ENCODE peak calls at places on chromosomes 2 and 18, in five cellular contexts. N is heart right ventricle, V is cardiac fibroblast, R is psoas muscle, I is pancreas. F is an unnamed sample.

GRCh38 chr2:45871025-45871424 is 219.6 kb downstream of the PRKCE start:
- DNase-seq in N (no peak), V (no peak), R (no peak), I (no peak), F (no peak)

GRCh38 chr2:7986431-7986830 is 695.4 kb upstream of the ID2 start:
- DNase-seq in N (no peak), V (no peak), R (no peak), I (no peak), F (no peak)

GRCh38 chr2:58803192-58803591 is 562.1 kb upstream of the FANCL start:
- DNase-seq in N (no peak), V (no peak), R (no peak), I (no peak), F (no peak)

GRCh38 chr2:189056200-189057106 is 82.3 kb downstream of the COL3A1 start:
- DNase-seq in N (no peak), V (no peak), R (no peak), I (no peak), F (peak; percentile 12)

GRCh38 chr18:32480581-32480980 is 9.9 kb upstream of the GAREM1 start:
- DNase-seq in N (no peak), V (peak; percentile 6), R (no peak), I (no peak), F (no peak)

GRCh38 chr18:47795448-47795843 is 135.0 kb downstream of the SMAD2 start:
- DNase-seq in N (peak; percentile 13), V (peak; percentile 18), R (no peak), I (no peak), F (peak; percentile 63)

GRCh38 chr18:48392266-48392665 is 16.9 kb downstream of the ZBTB7C start:
- DNase-seq in N (no peak), V (no peak), R (no peak), I (no peak), F (no peak)

GRCh38 chr2:134773372-134774073 is 54.7 kb upstream of the TMEM163 start:
- DNase-seq in N (no peak), V (peak; percentile 18), R (no peak), I (peak; percentile 85), F (peak; percentile 26)

GRCh38 chr2:788227-789032 is 111.2 kb upstream of the TMEM18 start:
- DNase-seq in N (no peak), V (no peak), R (no peak), I (no peak), F (no peak)

GRCh38 chr2:168889635-168890005 is 610 bp downstream of the SPC25 start:
- DNase-seq in N (no peak), V (no peak), R (no peak), I (no peak), F (no peak)

GRCh38 chr2:16031848-16032159 is 91.5 kb downstream of the MYCN start:
- DNase-seq in N (no peak), V (no peak), R (no peak), I (no peak), F (no peak)

DNA sequence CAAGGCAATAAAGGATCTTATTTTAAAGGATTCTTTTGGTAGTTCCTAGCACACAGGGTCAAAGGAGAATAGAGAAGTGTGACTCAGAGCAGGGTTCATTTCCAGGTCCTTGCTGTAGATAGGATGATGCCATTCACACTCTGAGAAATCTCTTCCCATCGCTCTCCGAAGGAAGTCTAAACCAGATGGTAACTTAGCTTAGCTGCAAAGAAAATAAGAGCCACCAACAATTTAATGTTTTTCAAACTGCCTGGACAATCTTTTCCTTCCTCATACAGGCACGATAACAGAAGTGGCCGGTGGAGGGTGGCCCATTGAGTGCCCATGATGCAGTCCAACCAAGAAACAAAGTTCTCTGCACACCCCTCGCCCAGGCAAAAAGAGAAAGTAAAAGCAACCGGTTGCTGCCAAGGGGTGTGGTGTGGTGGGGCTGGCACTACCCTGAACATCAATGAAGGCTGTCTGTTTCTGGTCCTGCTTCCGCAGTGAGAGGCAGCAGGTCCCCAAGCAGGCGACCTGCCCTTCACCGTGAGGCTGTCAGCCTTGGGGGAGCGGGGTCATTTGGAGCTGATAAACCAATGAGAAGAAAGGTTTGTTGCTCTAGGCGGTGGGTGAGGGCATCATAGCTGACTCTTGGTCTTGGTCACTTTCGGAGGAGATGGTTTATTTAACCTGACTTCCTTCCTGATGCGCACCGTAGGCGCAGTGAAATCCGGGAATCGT is 105.6 kb upstream of the CD302 start:
- DNase-seq in N (peak; percentile 12), V (peak; percentile 26), R (peak; percentile 51), I (no peak), F (peak; percentile 14)
- TF ChIP-seq CTCF in N (no peak), V (no peak), R (no peak), I (no peak), F (no peak)

GRCh38 chr2:104378853-104379374 is 475.0 kb upstream of the POU3F3 start:
- DNase-seq in N (peak; percentile 15), V (no peak), R (no peak), I (no peak), F (no peak)
- H3K4me3 ChIP-seq in N (peak overlapping the region; percentile 21), V (no peak overlapping the region), R (peak overlapping the region; percentile 55), I (peak overlapping the region; percentile 38), F (no peak overlapping the region)

DNA sequence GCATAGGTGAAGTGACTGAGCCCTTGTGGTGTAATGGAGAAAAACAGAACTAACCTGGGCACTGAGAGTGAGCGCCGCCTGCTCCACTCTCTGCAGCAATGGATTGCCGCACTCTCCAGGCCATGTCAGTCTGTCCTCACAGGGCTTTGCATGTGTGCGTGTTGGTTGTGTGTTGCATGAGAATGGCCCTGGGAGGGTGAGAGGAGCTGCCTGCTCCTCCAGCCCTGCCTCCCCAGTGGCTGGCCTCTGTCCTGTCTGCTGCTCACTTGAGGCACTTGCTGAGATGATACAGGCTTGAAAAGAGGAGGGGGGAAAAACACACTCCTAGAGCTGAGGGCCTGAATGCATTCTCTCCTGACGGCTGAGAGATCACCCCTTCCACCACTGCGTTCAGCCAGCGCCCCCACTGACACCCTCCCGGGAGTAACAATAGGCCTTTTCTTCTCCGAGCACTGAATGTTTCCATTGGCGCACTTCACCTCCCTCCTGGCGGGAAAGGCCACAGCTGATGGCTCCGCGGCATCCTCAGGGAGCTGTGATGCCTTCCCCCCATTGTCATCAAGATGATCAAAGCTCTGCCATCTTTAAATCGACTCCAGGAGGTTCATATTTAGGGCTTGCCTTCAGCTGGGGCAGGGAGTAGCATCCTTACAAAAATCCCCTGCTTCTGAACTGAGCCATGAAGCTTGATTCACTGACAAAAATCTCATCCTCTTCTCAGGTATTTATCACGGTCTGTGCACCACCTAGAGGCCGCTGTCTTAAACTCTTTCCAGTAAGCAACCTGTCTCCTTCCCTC is 49.9 kb upstream of the DAPL1 start:
- DNase-seq in N (peak; percentile 62), V (peak; percentile 82), R (no peak), I (no peak), F (peak; percentile 82)
- TF ChIP-seq CTCF in N (peak; percentile 57), V (peak; percentile 58), R (peak; percentile 43), I (no peak), F (peak; percentile 70)

GRCh38 chr2:119158563-119159347 is at the start of gene C1QL2:
- DNase-seq in N (no peak), V (no peak), R (no peak), I (no peak), F (no peak)
- H3K4me3 ChIP-seq in N (peak within 1 kb of the TSS; percentile 10), V (no peak within 1 kb of the TSS), R (no peak within 1 kb of the TSS), I (peak within 1 kb of the TSS; percentile 10), F (no peak within 1 kb of the TSS)

DNA sequence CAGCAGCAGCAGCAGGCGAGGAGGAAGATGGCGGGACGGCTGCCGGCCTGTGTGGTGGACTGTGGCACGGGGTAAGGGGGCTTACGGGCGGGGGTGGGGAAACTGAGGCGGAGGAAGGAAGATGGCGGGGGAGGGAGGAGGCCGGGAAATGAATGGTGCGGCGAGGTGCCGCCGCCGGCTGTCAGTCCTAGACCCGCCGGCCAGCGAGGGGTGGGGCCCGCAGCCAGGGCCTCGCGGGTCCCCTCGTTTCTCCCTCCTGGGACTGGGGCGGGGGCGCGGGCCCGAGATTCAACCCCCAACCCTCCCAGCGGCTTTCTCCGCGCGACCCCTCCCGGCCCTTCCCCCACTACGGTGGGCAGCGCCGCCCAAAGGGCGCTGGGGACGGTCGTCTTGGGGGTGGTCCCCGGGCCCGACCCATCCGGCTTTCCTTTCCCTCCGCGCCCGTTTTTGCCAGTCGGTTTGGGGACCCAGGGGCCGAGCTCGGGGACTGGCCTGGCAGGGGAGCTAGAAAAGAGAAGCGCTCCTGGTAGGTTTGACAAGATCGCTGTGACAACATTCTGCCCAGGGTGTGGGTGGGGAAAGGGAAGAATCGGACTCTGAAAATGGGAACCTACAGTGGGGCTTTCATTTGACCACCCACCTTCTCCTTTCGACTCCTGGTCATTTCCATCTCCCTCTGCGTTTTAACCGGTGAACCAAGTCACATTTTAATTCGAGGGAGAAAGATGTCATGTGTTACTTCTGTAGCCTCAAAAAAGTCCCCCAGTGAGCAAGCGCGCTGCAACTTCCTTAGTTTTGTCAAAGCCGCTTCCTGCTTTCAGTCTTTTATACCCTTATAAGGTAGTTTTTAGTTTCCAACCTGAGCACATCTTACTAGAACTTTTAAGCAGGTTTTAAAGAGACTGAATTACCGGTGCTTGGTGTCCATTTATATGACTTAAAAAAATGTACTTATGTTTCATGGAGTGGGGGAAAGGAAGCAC is 655 bp downstream of the ACTR3 start:
- DNase-seq in N (peak; percentile 68), V (peak; percentile 88), R (peak; percentile 71), I (peak; percentile 54), F (peak; percentile 88)
- TF ChIP-seq CTCF in N (no peak), V (no peak), R (no peak), I (no peak), F (no peak)

GRCh38 chr2:120236791-120237190 is 13.6 kb upstream of the TMEM185B start:
- DNase-seq in N (no peak), V (no peak), R (peak; percentile 21), I (no peak), F (no peak)

GRCh38 chr2:120235681-120236080 is 12.5 kb upstream of the TMEM185B start:
- DNase-seq in N (no peak), V (no peak), R (peak; percentile 19), I (no peak), F (no peak)

GRCh38 chr2:120236296-120236695 is 13.1 kb upstream of the TMEM185B start:
- DNase-seq in N (no peak), V (no peak), R (peak; percentile 42), I (no peak), F (no peak)

GRCh38 chr2:120238728-120239487 is 13.7 kb upstream of the RALB start:
- DNase-seq in N (no peak), V (peak; percentile 86), R (no peak), I (no peak), F (peak; percentile 57)

GRCh38 chr2:120237491-120237902 is 14.3 kb upstream of the TMEM185B start:
- DNase-seq in N (no peak), V (peak; percentile 72), R (no peak), I (no peak), F (peak; percentile 52)
- H3K4me3 ChIP-seq in N (no peak overlapping the region), V (no peak overlapping the region), R (no peak overlapping the region), I (no peak overlapping the region), F (no peak overlapping the region)

DNA sequence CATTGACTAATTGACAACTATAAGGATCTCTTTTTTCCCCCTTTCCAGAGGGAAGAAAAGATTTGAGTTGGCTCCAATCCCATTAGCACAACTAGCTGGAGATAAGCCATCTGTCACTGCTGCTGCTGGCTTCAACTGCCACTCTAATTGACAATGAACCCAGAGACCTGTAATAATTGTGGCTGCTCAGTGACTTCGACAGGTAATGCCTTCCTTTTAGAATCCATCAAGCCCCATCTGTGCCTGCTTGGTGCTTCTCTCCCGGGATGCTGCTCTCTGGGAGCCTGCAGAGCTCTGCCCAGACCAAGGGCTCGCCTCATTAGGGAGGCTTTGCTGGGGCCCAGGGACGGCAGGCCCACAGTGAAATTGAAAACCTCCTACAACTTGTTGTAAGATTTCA is 376.7 kb upstream of the SOX11 start:
- DNase-seq in N (no peak), V (no peak), R (no peak), I (no peak), F (no peak)
- TF ChIP-seq CTCF in N (no peak), V (no peak), R (no peak), I (no peak), F (no peak)

GRCh38 chr2:219003267-219003634 is 10.0 kb upstream of the CRYBA2 start:
- DNase-seq in N (no peak), V (no peak), R (no peak), I (no peak), F (no peak)
- H3K4me3 ChIP-seq in N (peak overlapping the region; percentile 18), V (no peak overlapping the region), R (peak overlapping the region; percentile 18), I (peak overlapping the region; percentile 57), F (no peak overlapping the region)